ENCODE peak calls at places on chromosomes 12 and 14, in ten cellular contexts. K is lung; X is right lobe of liver; N is breast epithelium; B is body of pancreas; D is cardiac fibroblast; S is OCI-LY7; E is CD4-positive, CD25-positive, alpha-beta regulatory T cell; O is fibroblast of the aortic adventitia; H is coronary artery. P is an unnamed sample.

GRCh38 chr14:65835501-65835900 is 423.0 kb downstream of the FUT8 start:
- DNase-seq in O (no peak), D (no peak), N (no peak), H (no peak), K (no peak), B (no peak), E (no peak), S (no peak), X (no peak), P (no peak)

GRCh38 chr12:41286426-41286825 is 98.3 kb downstream of the PDZRN4 start:
- DNase-seq in N (no peak), S (no peak), X (no peak), E (no peak), O (no peak), D (no peak), K (no peak), B (no peak), H (no peak), P (no peak)

GRCh38 chr12:8828514-8829127 is 6.2 kb downstream of the A2ML1 start:
- DNase-seq in O (no peak), X (no peak), S (no peak), D (no peak), E (no peak), K (no peak), N (no peak), H (no peak), B (no peak), P (no peak)

GRCh38 chr12:20006856-20007255 is 361.5 kb upstream of the PDE3A start:
- DNase-seq in H (no peak), O (no peak), K (no peak), N (no peak), S (no peak), B (no peak), X (no peak), E (no peak), D (no peak), P (no peak)

GRCh38 chr14:90534091-90534837 is 137.4 kb downstream of the CALM1 start:
- DNase-seq in D (peak), B (no peak), K (no peak), N (no peak), E (no peak), X (no peak), O (no peak), H (no peak), S (no peak), P (no peak)

GRCh38 chr14:105323663-105324062 is 9.1 kb downstream of the PACS2 start:
- DNase-seq in D (no peak), O (no peak), N (no peak), X (no peak), S (no peak), K (no peak), B (no peak), E (no peak), H (peak), P (no peak)

GRCh38 chr14:101665478-101666078 is 95.9 kb upstream of the PPP2R5C start:
- DNase-seq in S (peak), B (peak), N (no peak), K (no peak), H (no peak), O (peak), X (peak), E (peak), D (peak), P (no peak)

GRCh38 chr12:46942579-46942978 is 116.8 kb upstream of the SLC38A4 start:
- DNase-seq in E (no peak), X (no peak), K (no peak), D (peak), H (no peak), O (peak), B (no peak), S (no peak), N (no peak), P (no peak)

GRCh38 chr14:56119221-56119967 is 1.2 kb downstream of the PELI2 start:
- DNase-seq in N (no peak), B (peak), H (no peak), S (peak), D (peak), X (peak), K (peak), E (peak), O (peak), P (peak)

GRCh38 chr12:25830456-25830855 is 128.0 kb upstream of the RASSF8 start:
- DNase-seq in D (no peak), S (no peak), B (no peak), K (no peak), N (no peak), H (no peak), O (no peak), X (no peak), E (no peak), P (no peak)

DNA sequence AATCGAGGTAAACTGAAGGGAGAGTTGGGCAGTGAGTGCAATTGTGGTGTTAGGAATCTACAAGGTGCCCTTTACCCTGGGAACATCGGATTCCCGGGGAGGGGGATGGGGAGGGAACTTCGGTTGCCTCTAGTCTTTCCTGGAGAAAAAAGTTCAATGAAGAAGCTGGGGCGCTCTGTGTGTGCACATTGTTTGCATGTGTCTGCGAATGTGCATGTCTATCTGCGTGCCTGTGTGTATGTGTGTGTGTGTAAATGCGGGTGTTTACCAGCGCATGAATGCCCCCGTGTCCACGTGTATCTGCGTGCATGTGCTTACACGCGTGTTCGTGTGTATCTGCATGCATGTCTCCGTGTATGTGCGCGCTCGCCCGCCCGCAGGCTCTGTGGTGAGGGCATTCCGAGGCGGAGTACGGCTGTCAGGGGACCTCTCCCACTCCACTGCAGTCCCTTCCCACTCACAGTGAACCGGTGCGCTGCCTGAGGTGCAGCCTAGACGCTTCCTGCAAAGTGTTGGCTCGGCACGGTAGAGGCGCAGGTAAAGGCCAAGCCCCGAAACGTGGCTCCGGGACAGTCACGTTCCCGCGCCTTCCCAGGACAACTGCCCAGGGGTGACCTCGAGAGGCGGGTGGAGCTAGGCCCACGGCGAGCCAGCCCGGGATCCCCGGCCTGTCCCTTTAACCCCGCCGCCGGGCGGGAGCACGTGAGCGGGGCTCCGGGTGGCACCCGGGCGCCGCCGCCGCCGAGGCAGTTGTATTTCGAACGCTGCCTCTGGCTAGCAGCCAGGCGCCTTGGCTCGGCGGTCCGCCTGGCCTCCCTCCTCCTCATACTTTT is 586 bp upstream of the HMGA2 start:
- DNase-seq in K (no peak), B (peak), D (peak), X (peak), H (no peak), N (no peak), E (peak), S (no peak), O (peak), P (peak)
- H3K4me3 ChIP-seq in K (peak), B (no peak), D (peak), X (peak), H (peak), N (peak), E (no peak), S (no peak), O (peak), P (peak)

DNA sequence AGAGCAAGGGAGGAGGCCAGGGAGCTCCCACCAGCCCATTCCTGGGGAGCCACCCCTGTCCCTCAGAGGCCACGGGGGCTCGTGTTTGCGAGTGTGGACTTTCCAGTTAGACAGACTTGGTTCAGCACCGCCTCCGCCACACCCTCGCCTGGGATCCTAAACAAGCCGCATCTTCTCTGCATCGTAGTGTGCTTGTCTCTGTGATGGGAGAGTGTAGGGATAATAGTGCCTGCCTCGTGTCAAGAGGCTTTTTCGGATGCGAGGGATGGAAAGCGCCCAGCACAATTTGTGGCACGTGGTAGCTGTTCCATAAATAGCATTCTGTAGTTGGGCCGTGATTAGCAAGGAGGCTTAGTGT is 1.3 kb upstream of the PPP1R13B start:
- DNase-seq in S (no peak), O (no peak), N (no peak), H (no peak), K (no peak), D (no peak), X (no peak), E (no peak), B (no peak), P (no peak)
- H3K4me3 ChIP-seq in S (no peak), O (no peak), N (peak), H (peak), K (no peak), D (no peak), X (peak), E (no peak), B (no peak), P (no peak)

GRCh38 chr12:53388932-53389331 is 9.0 kb downstream of the SP1 start:
- DNase-seq in E (no peak), S (no peak), X (no peak), D (no peak), B (no peak), K (no peak), N (no peak), O (no peak), H (no peak), P (no peak)

GRCh38 chr12:53391667-53392244 is 11.8 kb downstream of the SP1 start:
- DNase-seq in K (no peak), B (no peak), D (no peak), S (no peak), N (no peak), X (no peak), E (no peak), O (no peak), H (no peak), P (no peak)

DNA sequence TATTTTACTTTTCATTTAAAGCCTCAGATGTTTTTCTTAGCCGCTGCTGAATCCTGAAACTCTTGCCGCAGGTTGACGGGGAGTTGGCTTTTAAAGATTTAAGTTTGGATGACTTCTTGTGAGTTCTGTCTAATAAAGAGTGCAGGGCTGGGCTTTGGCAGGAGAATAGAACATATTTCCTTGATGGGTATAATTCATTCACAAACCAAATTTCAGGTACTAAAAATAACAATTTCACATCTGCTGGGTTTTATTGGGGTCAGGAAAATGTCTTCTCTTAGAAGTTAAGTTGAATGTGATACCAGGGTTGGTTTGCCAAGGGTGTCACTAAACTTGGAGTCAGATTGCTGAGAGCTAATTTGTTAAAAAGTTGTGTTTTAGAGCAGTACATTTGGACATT is 9.7 kb downstream of the SP1 start:
- DNase-seq in D (no peak), E (no peak), X (no peak), K (no peak), N (no peak), B (no peak), O (peak), H (no peak), S (no peak), P (no peak)
- H3K4me3 ChIP-seq in D (no peak), E (peak), X (no peak), K (no peak), N (peak), B (no peak), O (no peak), H (no peak), S (peak), P (no peak)

DNA sequence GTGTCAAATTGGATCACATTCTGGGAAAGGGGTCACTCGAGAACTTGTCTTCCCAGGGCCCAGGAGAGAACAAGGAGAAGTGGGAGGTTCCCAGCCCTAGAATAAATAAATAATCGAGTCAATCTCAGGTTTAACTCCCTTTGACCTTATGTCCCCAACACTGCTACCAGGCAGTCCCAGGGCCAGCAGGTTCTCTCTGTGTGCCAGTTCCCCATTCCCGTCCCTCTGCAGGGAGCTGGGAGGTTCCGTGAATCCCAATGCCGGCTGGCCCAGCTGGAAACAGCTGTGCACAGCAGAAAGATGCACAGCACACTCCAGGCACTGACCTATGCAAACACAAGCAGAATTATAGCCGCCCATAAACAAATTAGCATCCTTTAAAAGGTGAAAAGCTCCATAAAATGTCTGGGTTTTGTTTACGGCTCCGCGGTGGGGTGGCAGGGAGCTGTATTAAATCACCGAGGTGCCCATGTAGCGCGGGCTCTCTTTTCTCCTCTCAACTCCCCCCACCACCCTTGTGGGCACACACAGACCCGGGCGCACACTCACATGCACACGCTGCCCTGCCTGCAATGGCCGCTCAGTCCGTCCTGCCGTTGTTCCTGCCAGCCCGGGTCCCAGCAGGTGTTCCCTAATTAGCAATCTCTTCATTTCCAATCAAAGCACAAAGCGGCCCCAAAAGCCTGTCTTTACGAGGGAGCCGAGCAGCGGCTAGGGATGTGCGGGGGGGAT is 46.6 kb upstream of the ESRRB start:
- DNase-seq in E (no peak), X (no peak), O (no peak), S (no peak), H (no peak), D (no peak), K (no peak), N (no peak), B (no peak), P (no peak)
- H3K4me3 ChIP-seq in E (no peak), X (no peak), O (no peak), S (no peak), H (no peak), D (no peak), K (no peak), N (no peak), B (no peak), P (no peak)

DNA sequence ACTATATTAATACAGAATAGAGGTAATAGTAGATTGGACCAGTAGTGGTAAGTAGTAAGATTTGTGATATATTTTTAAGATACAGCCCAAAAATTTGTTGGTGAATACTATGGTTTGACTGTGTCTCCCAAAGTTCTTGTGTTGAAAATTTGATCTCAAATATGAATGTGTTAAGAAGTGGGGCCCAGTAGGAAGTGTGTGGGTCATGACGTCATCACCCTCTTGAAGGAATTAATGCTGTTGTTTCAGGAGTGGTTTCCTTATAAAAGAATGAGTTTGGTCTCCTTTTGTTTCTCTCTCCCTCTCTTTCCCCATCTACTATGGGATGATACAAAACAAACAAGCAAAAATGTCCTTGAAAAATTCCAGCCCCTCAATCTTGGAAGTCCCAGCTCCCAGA is 16.3 kb downstream of the LUM start:
- DNase-seq in N (no peak), H (no peak), O (no peak), B (no peak), K (no peak), X (no peak), S (no peak), E (no peak), D (peak), P (no peak)
- H3K4me3 ChIP-seq in N (no peak), H (no peak), O (no peak), B (no peak), K (no peak), X (no peak), S (no peak), E (no peak), D (no peak), P (no peak)